ENCODE peak calls at places on chromosome 2, in four cellular contexts. One of them, this sample, is unnamed.

GRCh38 chr2:210663574-210663973 is 107.2 kb downstream of the CPS1 start:
- DNase-seq in spleen: no peak
- DNase-seq in PC-3: peak; percentile 46
- DNase-seq in CD4-positive, alpha-beta memory T cell: no peak
- DNase-seq in this sample: no peak

GRCh38 chr2:106314427-106314826 is 120.3 kb upstream of the UXS1 start:
- DNase-seq in CD4-positive, alpha-beta memory T cell: peak; percentile 57
- DNase-seq in spleen: no peak
- DNase-seq in PC-3: no peak
- DNase-seq in this sample: no peak

GRCh38 chr2:32680937-32681336 is 53.1 kb downstream of the TTC27 start:
- DNase-seq in spleen: no peak
- DNase-seq in PC-3: peak; percentile 26
- DNase-seq in CD4-positive, alpha-beta memory T cell: no peak
- DNase-seq in this sample: no peak

GRCh38 chr2:23703037-23703582 is 223.8 kb downstream of the ATAD2B start:
- DNase-seq in spleen: no peak
- DNase-seq in PC-3: no peak
- DNase-seq in CD4-positive, alpha-beta memory T cell: no peak
- DNase-seq in this sample: no peak

GRCh38 chr2:8729939-8730338 is 48.1 kb downstream of the ID2 start:
- DNase-seq in PC-3: peak; percentile 77
- DNase-seq in spleen: no peak
- DNase-seq in CD4-positive, alpha-beta memory T cell: no peak
- DNase-seq in this sample: no peak

GRCh38 chr2:71634571-71634970 is 181.2 kb downstream of the DYSF start:
- DNase-seq in PC-3: no peak
- DNase-seq in CD4-positive, alpha-beta memory T cell: no peak
- DNase-seq in spleen: no peak
- DNase-seq in this sample: no peak

GRCh38 chr2:70683455-70683854 is 84.5 kb downstream of the ADD2 start:
- DNase-seq in CD4-positive, alpha-beta memory T cell: no peak
- DNase-seq in spleen: peak; percentile 47
- DNase-seq in PC-3: no peak
- DNase-seq in this sample: no peak

GRCh38 chr2:29920631-29921559 is 491 bp downstream of the ALK start:
- DNase-seq in PC-3: peak; percentile 35
- DNase-seq in CD4-positive, alpha-beta memory T cell: no peak
- DNase-seq in spleen: no peak
- DNase-seq in this sample: no peak

GRCh38 chr2:215277942-215278341 is 33.9 kb upstream of the ATIC start:
- DNase-seq in CD4-positive, alpha-beta memory T cell: no peak
- DNase-seq in spleen: no peak
- DNase-seq in PC-3: no peak
- DNase-seq in this sample: no peak

GRCh38 chr2:61582191-61582590 is 44.0 kb upstream of the XPO1 start:
- DNase-seq in PC-3: peak; percentile 17
- DNase-seq in CD4-positive, alpha-beta memory T cell: no peak
- DNase-seq in spleen: no peak
- DNase-seq in this sample: no peak

GRCh38 chr2:162301877-162302276 is 16.6 kb downstream of the IFIH1 start:
- DNase-seq in PC-3: no peak
- DNase-seq in spleen: no peak
- DNase-seq in CD4-positive, alpha-beta memory T cell: no peak
- DNase-seq in this sample: no peak

GRCh38 chr2:147082850-147083522 is 761.8 kb upstream of the ACVR2A start:
- DNase-seq in PC-3: peak; percentile 87
- DNase-seq in CD4-positive, alpha-beta memory T cell: peak; percentile 59
- DNase-seq in spleen: no peak
- DNase-seq in this sample: no peak

GRCh38 chr2:240913810-240914644 is 7.9 kb downstream of the CROCC2 start:
- DNase-seq in PC-3: peak; percentile 54
- DNase-seq in CD4-positive, alpha-beta memory T cell: peak; percentile 49
- DNase-seq in spleen: peak; percentile 90
- DNase-seq in this sample: peak; percentile 66

GRCh38 chr2:234393352-234393751 is 103.5 kb downstream of the ARL4C start:
- DNase-seq in CD4-positive, alpha-beta memory T cell: peak; percentile 28
- DNase-seq in spleen: no peak
- DNase-seq in PC-3: no peak
- DNase-seq in this sample: no peak

GRCh38 chr2:99399063-99399462 is 61.9 kb downstream of the EIF5B start:
- DNase-seq in spleen: no peak
- DNase-seq in CD4-positive, alpha-beta memory T cell: no peak
- DNase-seq in PC-3: no peak
- DNase-seq in this sample: no peak

GRCh38 chr2:111975053-111975552 is 76.7 kb downstream of the MERTK start:
- DNase-seq in PC-3: peak; percentile 97
- DNase-seq in spleen: no peak
- DNase-seq in CD4-positive, alpha-beta memory T cell: no peak
- DNase-seq in this sample: no peak

GRCh38 chr2:66305714-66306113 is 129.2 kb upstream of the MEIS1 start:
- DNase-seq in PC-3: no peak
- DNase-seq in CD4-positive, alpha-beta memory T cell: no peak
- DNase-seq in spleen: no peak
- DNase-seq in this sample: no peak

GRCh38 chr2:175976758-175977157 is 25.3 kb downstream of the LNPK start:
- DNase-seq in CD4-positive, alpha-beta memory T cell: no peak
- DNase-seq in PC-3: peak; percentile 63
- DNase-seq in spleen: no peak
- DNase-seq in this sample: no peak

GRCh38 chr2:83517727-83518368 is 941.2 kb downstream of the SUCLG1 start:
- DNase-seq in CD4-positive, alpha-beta memory T cell: no peak
- DNase-seq in PC-3: no peak
- DNase-seq in spleen: no peak
- DNase-seq in this sample: no peak

GRCh38 chr2:81981616-81982015 is 1677.1 kb upstream of the LRRTM1 start:
- DNase-seq in CD4-positive, alpha-beta memory T cell: no peak
- DNase-seq in spleen: no peak
- DNase-seq in PC-3: no peak
- DNase-seq in this sample: no peak

GRCh38 chr2:186588940-186589732 is 720 bp upstream of the ITGAV start:
- DNase-seq in CD4-positive, alpha-beta memory T cell: no peak
- DNase-seq in spleen: no peak
- DNase-seq in PC-3: no peak
- DNase-seq in this sample: no peak

GRCh38 chr2:239322414-239323086 is 78.3 kb downstream of the HDAC4 start:
- DNase-seq in PC-3: no peak
- DNase-seq in CD4-positive, alpha-beta memory T cell: no peak
- DNase-seq in spleen: peak; percentile 75
- DNase-seq in this sample: no peak

GRCh38 chr2:67600946-67601345 is 203.8 kb downstream of the ETAA1 start:
- DNase-seq in PC-3: peak; percentile 68
- DNase-seq in spleen: no peak
- DNase-seq in CD4-positive, alpha-beta memory T cell: no peak
- DNase-seq in this sample: no peak

GRCh38 chr2:160967523-160967922 is 192.7 kb upstream of the TANK start:
- DNase-seq in PC-3: no peak
- DNase-seq in spleen: no peak
- DNase-seq in CD4-positive, alpha-beta memory T cell: no peak
- DNase-seq in this sample: no peak

GRCh38 chr2:133906926-133907325 is 338.7 kb upstream of the NCKAP5 start:
- DNase-seq in spleen: no peak
- DNase-seq in PC-3: no peak
- DNase-seq in CD4-positive, alpha-beta memory T cell: no peak
- DNase-seq in this sample: no peak

GRCh38 chr2:31729065-31729439 is 148.3 kb upstream of the SRD5A2 start:
- DNase-seq in PC-3: no peak
- DNase-seq in spleen: no peak
- DNase-seq in CD4-positive, alpha-beta memory T cell: no peak
- DNase-seq in this sample: no peak

GRCh38 chr2:81266106-81266505 is 961.6 kb upstream of the LRRTM1 start:
- DNase-seq in spleen: no peak
- DNase-seq in PC-3: peak; percentile 53
- DNase-seq in CD4-positive, alpha-beta memory T cell: no peak
- DNase-seq in this sample: no peak

GRCh38 chr2:163077241-163077640 is 238.7 kb upstream of the KCNH7 start:
- DNase-seq in CD4-positive, alpha-beta memory T cell: no peak
- DNase-seq in spleen: no peak
- DNase-seq in PC-3: no peak
- DNase-seq in this sample: no peak

GRCh38 chr2:184125867-184126266 is 472.5 kb upstream of the ZNF804A start:
- DNase-seq in CD4-positive, alpha-beta memory T cell: no peak
- DNase-seq in PC-3: peak; percentile 26
- DNase-seq in spleen: no peak
- DNase-seq in this sample: no peak

GRCh38 chr2:232339121-232340081 is 39.1 kb upstream of the ALPP start:
- DNase-seq in CD4-positive, alpha-beta memory T cell: no peak
- DNase-seq in spleen: peak; percentile 59
- DNase-seq in PC-3: no peak
- DNase-seq in this sample: no peak

GRCh38 chr2:195560209-195560907 is 96.7 kb upstream of the SLC39A10 start:
- DNase-seq in spleen: no peak
- DNase-seq in PC-3: peak; percentile 49
- DNase-seq in CD4-positive, alpha-beta memory T cell: no peak
- DNase-seq in this sample: no peak

GRCh38 chr2:180314086-180314485 is 307.0 kb upstream of the CWC22 start:
- DNase-seq in spleen: no peak
- DNase-seq in PC-3: no peak
- DNase-seq in CD4-positive, alpha-beta memory T cell: no peak
- DNase-seq in this sample: no peak

GRCh38 chr2:85974395-85974794 is 85.6 kb upstream of the ST3GAL5 start:
- DNase-seq in CD4-positive, alpha-beta memory T cell: no peak
- DNase-seq in PC-3: no peak
- DNase-seq in spleen: peak; percentile 8
- DNase-seq in this sample: no peak

GRCh38 chr2:217160978-217161973 is 301.4 kb upstream of the TNP1 start:
- DNase-seq in spleen: no peak
- DNase-seq in CD4-positive, alpha-beta memory T cell: no peak
- DNase-seq in PC-3: peak; percentile 50
- DNase-seq in this sample: no peak

GRCh38 chr2:583666-584065 is 93.5 kb downstream of the TMEM18 start:
- DNase-seq in spleen: no peak
- DNase-seq in PC-3: no peak
- DNase-seq in CD4-positive, alpha-beta memory T cell: no peak
- DNase-seq in this sample: no peak

DNA sequence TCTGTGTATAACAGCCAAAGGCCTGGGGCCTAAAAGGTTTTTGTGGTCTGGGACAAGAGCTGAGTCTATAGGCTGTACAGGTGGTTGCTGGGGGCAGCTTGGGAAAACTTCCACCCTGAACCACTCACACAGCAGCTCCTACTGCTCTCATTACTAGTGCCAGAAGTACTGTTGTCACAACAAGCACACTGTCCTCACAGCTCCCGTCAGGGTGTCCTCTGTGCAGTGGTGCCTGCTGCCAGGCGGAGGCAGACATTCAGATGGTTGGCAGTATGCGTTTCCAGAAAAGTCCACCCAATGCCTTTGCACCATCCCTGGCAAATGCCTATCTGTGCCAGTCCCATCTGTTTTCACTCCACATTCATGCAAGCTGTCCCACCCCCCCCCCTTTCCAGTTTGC is 58.5 kb downstream of the EPAS1 start:
- DNase-seq in CD4-positive, alpha-beta memory T cell: no peak
- DNase-seq in PC-3: no peak
- DNase-seq in spleen: no peak
- DNase-seq in this sample: no peak
- H3K4me1 ChIP-seq in CD4-positive, alpha-beta memory T cell: peaks cover 42% of the 10 kb centered on the region
- H3K4me1 ChIP-seq in PC-3: no peaks in the 10 kb centered on the region
- H3K4me1 ChIP-seq in spleen: peaks cover 28% of the 10 kb centered on the region
- H3K4me1 ChIP-seq in this sample: peaks cover 33% of the 10 kb centered on the region

GRCh38 chr2:204989877-204990276 is 444.6 kb downstream of the PARD3B start:
- DNase-seq in CD4-positive, alpha-beta memory T cell: no peak
- DNase-seq in spleen: no peak
- DNase-seq in PC-3: no peak
- DNase-seq in this sample: no peak

GRCh38 chr2:204984421-204984925 is 439.2 kb downstream of the PARD3B start:
- DNase-seq in spleen: no peak
- DNase-seq in CD4-positive, alpha-beta memory T cell: no peak
- DNase-seq in PC-3: no peak
- DNase-seq in this sample: no peak

GRCh38 chr2:204982303-204982702 is 437.0 kb downstream of the PARD3B start:
- DNase-seq in spleen: no peak
- DNase-seq in PC-3: no peak
- DNase-seq in CD4-positive, alpha-beta memory T cell: no peak
- DNase-seq in this sample: no peak

GRCh38 chr2:204988836-204989235 is 443.6 kb downstream of the PARD3B start:
- DNase-seq in spleen: no peak
- DNase-seq in CD4-positive, alpha-beta memory T cell: no peak
- DNase-seq in PC-3: no peak
- DNase-seq in this sample: no peak

GRCh38 chr2:204986641-204987040 is 441.4 kb downstream of the PARD3B start:
- DNase-seq in CD4-positive, alpha-beta memory T cell: no peak
- DNase-seq in spleen: no peak
- DNase-seq in PC-3: no peak
- DNase-seq in this sample: no peak
- H3K9me3 ChIP-seq in CD4-positive, alpha-beta memory T cell: no peaks in the 10 kb centered on the region
- H3K9me3 ChIP-seq in spleen: no peaks in the 10 kb centered on the region
- H3K9me3 ChIP-seq in PC-3: no peaks in the 10 kb centered on the region
- H3K9me3 ChIP-seq in this sample: no peaks in the 10 kb centered on the region

GRCh38 chr2:6856548-6856920 is 9.2 kb downstream of the CMPK2 start:
- DNase-seq in PC-3: peak; percentile 29
- DNase-seq in CD4-positive, alpha-beta memory T cell: no peak
- DNase-seq in spleen: no peak
- DNase-seq in this sample: no peak

GRCh38 chr2:6846540-6846939 is 19.2 kb downstream of the CMPK2 start:
- DNase-seq in CD4-positive, alpha-beta memory T cell: no peak
- DNase-seq in PC-3: no peak
- DNase-seq in spleen: no peak
- DNase-seq in this sample: no peak

GRCh38 chr2:6846967-6847695 is 18.6 kb downstream of the CMPK2 start:
- DNase-seq in spleen: no peak
- DNase-seq in CD4-positive, alpha-beta memory T cell: no peak
- DNase-seq in PC-3: no peak
- DNase-seq in this sample: no peak

GRCh38 chr2:6855860-6856547 is 9.7 kb downstream of the CMPK2 start:
- DNase-seq in PC-3: peak; percentile 81
- DNase-seq in CD4-positive, alpha-beta memory T cell: no peak
- DNase-seq in spleen: no peak
- DNase-seq in this sample: no peak

GRCh38 chr2:6852210-6852609 is 13.5 kb downstream of the CMPK2 start:
- DNase-seq in spleen: no peak
- DNase-seq in PC-3: no peak
- DNase-seq in CD4-positive, alpha-beta memory T cell: no peak
- DNase-seq in this sample: no peak
- H3K27me3 ChIP-seq in spleen: no peaks in the 10 kb centered on the region
- H3K27me3 ChIP-seq in PC-3: no peaks in the 10 kb centered on the region
- H3K27me3 ChIP-seq in CD4-positive, alpha-beta memory T cell: no peaks in the 10 kb centered on the region
- H3K27me3 ChIP-seq in this sample: no peaks in the 10 kb centered on the region

DNA sequence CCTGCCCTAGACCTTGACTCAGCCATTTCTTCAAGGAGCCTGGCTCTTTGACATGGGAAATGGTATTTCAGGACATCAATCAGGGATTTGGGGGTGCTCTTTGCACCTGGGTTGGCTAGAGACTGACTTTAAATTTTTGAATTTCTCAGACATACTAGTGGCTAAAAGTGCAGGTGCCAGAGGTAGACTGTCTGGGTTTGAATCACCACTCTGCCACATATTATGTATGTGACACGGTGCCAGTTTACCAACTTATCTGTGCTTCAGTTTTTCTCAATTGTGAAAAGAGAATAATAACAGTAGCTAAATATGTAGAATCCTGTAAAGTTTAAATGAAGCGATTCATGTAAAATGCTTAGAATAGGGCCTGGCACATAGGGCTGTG is 49.2 kb upstream of the RTN4 start:
- DNase-seq in CD4-positive, alpha-beta memory T cell: no peak
- DNase-seq in spleen: no peak
- DNase-seq in PC-3: no peak
- DNase-seq in this sample: no peak
- H3K4me1 ChIP-seq in CD4-positive, alpha-beta memory T cell: no peaks in the 10 kb centered on the region
- H3K4me1 ChIP-seq in spleen: peaks cover 20% of the 10 kb centered on the region
- H3K4me1 ChIP-seq in PC-3: peaks cover 42% of the 10 kb centered on the region
- H3K4me1 ChIP-seq in this sample: no peaks in the 10 kb centered on the region